ENCODE peak calls at places on chromosome 14, in seven cellular contexts. A, O, P, B, T, C and J are unnamed samples. For H3K4me1, the result is how much of the 10 kb centered on the place peaks cover.

GRCh38 chr14:50823051-50823762 is 7.8 kb downstream of the NIN start:
- DNase-seq in C (no peak), O (no peak), T (no peak), A (no peak), B (no peak), P (no peak), J (no peak)

GRCh38 chr14:78152246-78153068 is 17.7 kb upstream of the NRXN3 start:
- DNase-seq in P (no peak), B (no peak), A (no peak), O (no peak), C (no peak), T (no peak), J (no peak)

GRCh38 chr14:89014570-89014847 is 190.1 kb downstream of the TTC8 start:
- DNase-seq in P (no peak), T (no peak), O (no peak), C (no peak), B (no peak), A (no peak), J (no peak)

GRCh38 chr14:61178226-61179060 is 102.7 kb downstream of the TMEM30B start:
- DNase-seq in B (peak), P (no peak), A (no peak), O (no peak), T (no peak), C (no peak), J (no peak)

GRCh38 chr14:39555749-39556148 is 123.5 kb upstream of the FBXO33 start:
- DNase-seq in C (no peak), T (no peak), B (no peak), O (peak), P (peak), A (no peak), J (no peak)

GRCh38 chr14:28635387-28635786 is 131.2 kb upstream of the FOXG1 start:
- DNase-seq in O (no peak), T (no peak), C (no peak), B (no peak), A (no peak), P (no peak), J (peak)

GRCh38 chr14:52043690-52044089 is 25.2 kb downstream of the NID2 start:
- DNase-seq in B (no peak), T (no peak), P (no peak), O (no peak), A (peak), C (peak), J (peak)

GRCh38 chr14:81147140-81147897 is 73.4 kb downstream of the GTF2A1 start:
- DNase-seq in O (no peak), B (no peak), P (no peak), T (no peak), A (no peak), C (no peak), J (no peak)

GRCh38 chr14:103021817-103022668 is 35.3 kb downstream of the CDC42BPB start:
- DNase-seq in T (no peak), C (no peak), P (no peak), O (peak), B (no peak), A (no peak), J (no peak)

GRCh38 chr14:52350445-52350844 is 36.3 kb downstream of the PTGER2 start:
- DNase-seq in A (no peak), P (no peak), C (no peak), O (no peak), T (no peak), B (no peak), J (no peak)

GRCh38 chr14:29846339-29847129 is 81.1 kb downstream of the PRKD1 start:
- DNase-seq in O (no peak), T (no peak), B (no peak), A (no peak), C (no peak), P (no peak), J (no peak)

GRCh38 chr14:68541128-68541896 is 251.6 kb downstream of the ZFP36L1 start:
- DNase-seq in A (no peak), C (no peak), B (no peak), O (no peak), T (no peak), P (no peak), J (no peak)

GRCh38 chr14:51776102-51776894 is 84.1 kb upstream of the GNG2 start:
- DNase-seq in T (peak), P (no peak), B (no peak), O (no peak), A (peak), C (peak), J (peak)

GRCh38 chr14:97848351-97848980 is 1051.3 kb downstream of the VRK1 start:
- DNase-seq in C (no peak), B (no peak), A (no peak), T (no peak), P (no peak), O (no peak), J (peak)

GRCh38 chr14:83874662-83875061 is 1655.3 kb upstream of the FLRT2 start:
- DNase-seq in O (no peak), A (no peak), P (no peak), T (no peak), C (no peak), B (no peak), J (no peak)

GRCh38 chr14:50340945-50341344 is 28.8 kb downstream of the DMAC2L start:
- DNase-seq in P (no peak), A (no peak), O (no peak), T (no peak), C (no peak), B (no peak), J (peak)

GRCh38 chr14:50354527-50354926 is 42.2 kb downstream of the CDKL1 start:
- DNase-seq in P (no peak), A (no peak), B (no peak), C (no peak), T (no peak), O (no peak), J (no peak)

GRCh38 chr14:78075610-78076277 is 94.4 kb upstream of the NRXN3 start:
- DNase-seq in O (no peak), A (no peak), C (no peak), P (no peak), B (no peak), T (no peak), J (no peak)

GRCh38 chr14:40616579-40616978 is 990.1 kb upstream of the LRFN5 start:
- DNase-seq in C (no peak), T (no peak), O (no peak), P (no peak), B (no peak), A (no peak), J (no peak)

GRCh38 chr14:64363265-64363840 is 24.8 kb upstream of the MTHFD1 start:
- DNase-seq in B (no peak), A (no peak), O (no peak), T (no peak), P (no peak), C (no peak), J (no peak)

GRCh38 chr14:69614592-69614991 is 3.2 kb downstream of the SUSD6 start:
- DNase-seq in O (no peak), T (peak), B (peak), A (no peak), P (no peak), C (no peak), J (no peak)

GRCh38 chr14:69043598-69044267 is 64.6 kb upstream of the ACTN1 start:
- DNase-seq in C (no peak), O (peak), A (peak), B (peak), T (no peak), P (no peak), J (no peak)

GRCh38 chr14:99541211-99541610 is 60.0 kb downstream of the CCNK start:
- DNase-seq in B (no peak), A (no peak), C (no peak), O (no peak), T (no peak), P (no peak), J (no peak)

GRCh38 chr14:81710232-81710845 is 176.7 kb upstream of the SEL1L start:
- DNase-seq in T (peak), B (no peak), C (no peak), A (no peak), P (no peak), O (no peak), J (peak)

GRCh38 chr14:31947680-31948580 is 129.2 kb upstream of the ARHGAP5 start:
- DNase-seq in O (no peak), B (no peak), A (no peak), T (no peak), P (no peak), C (no peak), J (no peak)

GRCh38 chr14:24456980-24457379 is 14.4 kb upstream of the SDR39U1 start:
- DNase-seq in T (no peak), P (no peak), O (no peak), B (no peak), A (no peak), C (no peak), J (no peak)

GRCh38 chr14:65192686-65193085 is 90.4 kb upstream of the MAX start:
- DNase-seq in P (no peak), B (no peak), C (no peak), O (no peak), T (no peak), A (no peak), J (no peak)

GRCh38 chr14:23640524-23641141 is 4.5 kb downstream of the DHRS2 start:
- DNase-seq in A (peak), O (no peak), P (peak), C (no peak), B (no peak), T (peak), J (no peak)

DNA sequence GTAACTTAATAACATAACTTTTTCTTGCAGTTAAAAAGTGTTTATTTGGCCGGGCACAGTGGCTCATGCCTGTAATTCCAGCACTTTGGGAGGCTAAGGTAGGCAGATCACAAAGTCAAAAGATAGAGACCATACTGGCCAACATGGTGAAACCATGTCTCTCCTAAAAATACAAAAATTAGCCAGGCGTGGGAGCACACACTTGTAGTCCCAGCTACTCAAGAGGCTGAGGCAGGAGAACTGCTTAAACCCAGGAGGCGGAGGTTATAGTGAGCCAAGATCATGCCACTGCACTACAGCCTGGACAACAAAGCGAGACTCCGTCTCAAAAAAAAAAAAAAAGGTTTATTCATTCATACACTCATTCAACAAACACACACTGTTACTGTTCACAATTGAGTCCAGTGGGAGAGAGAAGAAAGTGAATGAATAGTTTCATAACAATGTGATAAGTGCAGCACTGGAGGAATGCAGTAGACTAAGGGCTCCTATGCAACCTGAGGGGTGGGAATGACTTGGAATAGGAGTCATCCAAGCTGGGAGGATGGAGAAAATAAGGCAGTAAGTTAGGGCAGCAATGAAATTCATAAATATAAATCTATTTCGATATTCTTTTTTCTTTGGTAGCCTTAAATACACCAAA is 19.8 kb downstream of the DAD1 start:
- DNase-seq in P (no peak), A (no peak), C (no peak), T (no peak), B (no peak), O (no peak), J (no peak)
- H3K4me1 ChIP-seq in P (under half), A (under half), C (half or more), T (under half), B (under half), O (under half), J (under half)

GRCh38 chr14:55604467-55604866 is 24.5 kb downstream of the KTN1 start:
- DNase-seq in O (no peak), A (no peak), T (no peak), B (no peak), P (no peak), C (no peak), J (no peak)

GRCh38 chr14:55604900-55605418 is 25.0 kb downstream of the KTN1 start:
- DNase-seq in P (no peak), O (no peak), B (no peak), A (no peak), C (no peak), T (no peak), J (no peak)

GRCh38 chr14:55603401-55603953 is 23.5 kb downstream of the KTN1 start:
- DNase-seq in C (no peak), P (no peak), A (no peak), O (no peak), T (no peak), B (no peak), J (no peak)

GRCh38 chr14:55599250-55599879 is 19.4 kb downstream of the KTN1 start:
- DNase-seq in C (no peak), A (peak), P (peak), B (peak), O (peak), T (peak), J (no peak)

GRCh38 chr14:55600784-55601561 is 21.0 kb downstream of the KTN1 start:
- DNase-seq in T (no peak), O (no peak), A (no peak), B (no peak), C (no peak), P (no peak), J (no peak)
- H3K4me1 ChIP-seq in T (under half), O (under half), A (under half), B (under half), C (under half), P (under half), J (under half)

DNA sequence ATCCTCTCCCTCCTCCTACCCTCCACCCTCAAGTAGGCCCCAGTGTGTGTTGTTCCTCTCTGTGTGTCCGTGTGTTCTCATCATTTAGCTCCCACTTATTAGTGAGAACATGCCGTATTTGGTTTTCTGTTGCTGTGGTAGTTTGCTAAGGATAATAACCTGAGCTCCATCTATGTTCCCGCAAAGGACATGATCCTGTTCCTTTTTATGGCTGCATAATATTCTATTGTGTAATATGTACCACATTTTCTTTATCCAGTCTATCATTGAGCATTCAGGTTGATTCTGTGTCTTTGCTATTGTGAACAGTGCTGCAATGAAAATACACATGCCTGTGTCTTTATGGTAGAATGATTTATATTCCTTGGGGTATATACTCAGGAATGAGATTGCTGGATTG is 30.5 kb downstream of the JDP2 start:
- DNase-seq in T (no peak), O (no peak), C (no peak), A (no peak), P (no peak), B (no peak), J (no peak)
- H3K4me1 ChIP-seq in T (under half), O (under half), C (under half), A (under half), P (half or more), B (under half), J (under half)

GRCh38 chr14:54712371-54712998 is 145.6 kb downstream of the SAMD4A start:
- DNase-seq in C (no peak), O (no peak), T (no peak), B (peak), P (no peak), A (peak), J (no peak)
- H3K4me1 ChIP-seq in C (under half), O (under half), T (under half), B (under half), P (under half), A (under half), J (under half)

DNA sequence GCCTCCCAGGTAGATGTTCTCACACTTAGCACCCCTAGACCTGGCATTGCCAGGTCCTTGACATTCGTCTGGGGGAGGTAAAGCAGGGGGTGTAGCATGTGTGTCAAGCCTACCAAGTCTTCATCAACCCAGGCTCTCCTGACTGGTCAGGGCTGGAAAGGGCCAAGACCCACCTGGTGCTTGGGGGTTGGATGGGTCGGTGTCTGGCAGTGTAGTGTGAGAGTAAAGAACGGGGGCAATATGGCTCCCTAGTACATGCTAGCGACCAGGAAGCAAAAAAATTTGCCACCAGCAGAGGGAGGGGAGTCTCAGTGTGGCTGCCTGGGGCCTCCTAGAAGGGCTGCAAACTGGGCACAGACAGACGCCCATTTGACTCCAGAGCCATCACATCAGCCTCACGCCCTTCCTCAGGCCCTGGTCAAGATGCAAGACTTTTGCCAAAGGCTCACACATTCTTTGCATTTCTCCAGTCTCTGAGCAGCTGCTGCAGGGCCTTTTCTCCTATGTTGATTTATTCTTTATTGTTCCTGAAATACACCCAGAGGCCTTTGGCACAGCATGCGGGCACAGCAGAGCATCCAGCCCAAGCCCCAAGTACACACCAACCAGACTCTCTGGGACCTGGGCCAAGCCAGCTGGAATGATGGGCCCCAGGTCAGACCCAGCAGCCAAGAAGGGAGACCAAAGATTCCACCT is 38.3 kb upstream of the PNMA1 start:
- DNase-seq in P (peak), A (peak), T (peak), C (peak), B (peak), O (peak), J (peak)
- H3K4me1 ChIP-seq in P (half or more), A (half or more), T (half or more), C (half or more), B (under half), O (under half), J (under half)

DNA sequence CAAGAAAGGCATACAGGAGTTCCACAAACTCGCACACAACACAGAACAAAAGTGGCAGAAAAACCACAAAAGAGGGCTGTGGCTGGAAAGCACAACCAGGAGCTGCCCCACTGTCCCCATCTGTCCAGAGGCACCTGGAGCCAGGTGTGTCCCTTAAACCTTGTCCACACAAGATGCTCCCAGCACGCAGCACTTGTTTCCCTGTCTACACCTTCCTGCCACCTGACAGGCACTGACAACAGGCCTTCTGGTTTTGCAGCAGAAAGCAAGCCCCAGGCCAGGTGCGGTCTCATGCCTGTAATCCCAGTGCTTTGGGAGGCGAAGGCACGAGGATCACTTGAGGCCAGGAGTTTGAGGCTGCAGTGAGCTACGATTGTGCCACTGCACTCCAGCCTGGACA is 3.6 kb downstream of the BTBD6 start:
- DNase-seq in B (no peak), A (no peak), C (no peak), T (no peak), P (no peak), O (no peak), J (no peak)
- H3K4me1 ChIP-seq in B (under half), A (under half), C (under half), T (under half), P (under half), O (under half), J (under half)

GRCh38 chr14:53381879-53382278 is 228.8 kb upstream of the DDHD1 start:
- DNase-seq in A (no peak), C (no peak), B (no peak), O (no peak), T (no peak), P (no peak), J (no peak)
- H3K4me1 ChIP-seq in A (under half), C (under half), B (under half), O (under half), T (under half), P (under half), J (under half)